ENCODE peak calls at places on chromosomes 16 and 17, in eight cellular contexts. V is AG10803; M is HT1080; U is nephron progenitor cell; D is memory B cell; T is ELR; P is stimulated activated naive CD8-positive, alpha-beta T cell treated with anti-CD3 and anti-CD28 coated beads, Interleukin-15, Interleukin-2, amounts not matched to agents 100 U/mL and 50 U/mL, for 24 hours; X is stimulated activated CD8-positive, alpha-beta memory T cell treated with anti-CD3 and anti-CD28 coated beads, Interleukin-4, amount 100 ng/mL, for 1 hour. Z is an unnamed sample.
A peak's percentile ranks its signal among the peaks of the same experiment; 100 is the strongest.

GRCh38 chr17:46851029-46851741 is at the start of gene WNT9B:
- DNase-seq in M (no peak), T (no peak), V (no peak), D (no peak), U (peak; percentile 70), P (peak; percentile 20), X (no peak), Z (no peak)

GRCh38 chr17:68260051-68260762 is 12.4 kb downstream of the AMZ2 start:
- DNase-seq in U (no peak), X (no peak), P (no peak), D (no peak), T (no peak), M (no peak), V (no peak), Z (no peak)

GRCh38 chr17:68512967-68513474 is 791 bp downstream of the PRKAR1A start:
- DNase-seq in U (no peak), T (peak; percentile 67), D (peak; percentile 25), X (no peak), M (peak; percentile 35), V (peak; percentile 54), P (peak; percentile 21), Z (no peak)

GRCh38 chr17:77037943-77038342 is 102.8 kb upstream of the SEC14L1 start:
- DNase-seq in U (no peak), D (no peak), T (no peak), X (no peak), V (no peak), M (no peak), P (no peak), Z (no peak)

GRCh38 chr17:73156166-73156840 is 8.5 kb upstream of the SSTR2 start:
- DNase-seq in U (peak; percentile 79), P (peak; percentile 74), M (peak; percentile 70), X (no peak), T (peak; percentile 85), V (peak; percentile 57), D (peak; percentile 67), Z (peak; percentile 75)

GRCh38 chr16:23410176-23410575 is 42.8 kb downstream of the COG7 start:
- DNase-seq in X (no peak), U (no peak), M (no peak), T (peak; percentile 50), D (no peak), P (no peak), V (peak; percentile 40), Z (no peak)

GRCh38 chr17:27207073-27207511 is 86.8 kb upstream of the WSB1 start:
- DNase-seq in M (peak; percentile 76), X (no peak), V (peak; percentile 62), T (peak; percentile 81), P (no peak), D (no peak), U (no peak), Z (no peak)

GRCh38 chr17:80959330-80960036 is 32.2 kb upstream of the CHMP6 start:
- DNase-seq in T (peak; percentile 45), V (peak; percentile 88), X (no peak), D (no peak), M (no peak), U (no peak), P (no peak), Z (no peak)